ENCODE peak calls at places on chromosomes 1 and 21, in seven cellular contexts. G, R, O, X, W, J and L are unnamed samples.

GRCh38 chr1:81032374-81032773 is 768.4 kb upstream of the ADGRL2 start:
- DNase-seq in W (no peak), X (no peak), O (no peak), R (no peak), G (no peak), J (no peak), L (no peak)

GRCh38 chr1:20552728-20553571 is 577 bp downstream of the FAM43B start:
- DNase-seq in J (peak), O (peak), R (no peak), G (no peak), W (no peak), X (peak), L (no peak)

GRCh38 chr1:86581250-86581649 is 34.4 kb downstream of the CLCA4 start:
- DNase-seq in X (no peak), W (no peak), R (no peak), O (no peak), G (no peak), J (no peak), L (no peak)

GRCh38 chr1:29415156-29415830 is 179.0 kb downstream of the PTPRU start:
- DNase-seq in X (peak), R (no peak), G (no peak), W (no peak), J (peak), O (no peak), L (no peak)

GRCh38 chr1:209364716-209365115 is 218.8 kb upstream of the CAMK1G start:
- DNase-seq in J (no peak), O (no peak), G (no peak), R (no peak), X (peak), W (no peak), L (no peak)

GRCh38 chr1:224852901-224853568 is 76.4 kb upstream of the DNAH14 start:
- DNase-seq in X (peak), R (no peak), O (peak), G (no peak), J (peak), W (no peak), L (peak)

GRCh38 chr1:47333922-47334764 is 553 bp downstream of the CMPK1 start:
- DNase-seq in W (peak), O (peak), X (peak), J (peak), G (peak), R (peak), L (peak)

GRCh38 chr1:156422602-156423091 is 53.6 kb downstream of the RHBG start:
- DNase-seq in X (no peak), G (no peak), R (no peak), W (peak), O (no peak), J (no peak), L (no peak)

GRCh38 chr21:38503588-38503987 is 5.3 kb upstream of the ERG start:
- DNase-seq in X (no peak), W (no peak), O (no peak), G (no peak), J (no peak), R (no peak), L (no peak)

GRCh38 chr1:203520315-203520714 is 26.4 kb downstream of the OPTC start:
- DNase-seq in W (no peak), X (no peak), G (no peak), R (no peak), O (no peak), J (no peak), L (no peak)

GRCh38 chr1:30412241-30413110 is 310.9 kb downstream of the MATN1 start:
- DNase-seq in W (no peak), O (peak), R (no peak), J (no peak), X (peak), G (no peak), L (no peak)

GRCh38 chr1:33140153-33141149 is 41.4 kb downstream of the TRIM62 start:
- DNase-seq in O (no peak), R (no peak), J (no peak), W (no peak), X (no peak), G (no peak), L (no peak)

GRCh38 chr1:200368556-200368955 is 41.3 kb downstream of the ZNF281 start:
- DNase-seq in O (no peak), R (no peak), W (no peak), G (no peak), X (no peak), J (no peak), L (no peak)

GRCh38 chr1:2950926-2951305 is 70.4 kb upstream of the ACTRT2 start:
- DNase-seq in J (no peak), G (no peak), R (no peak), W (no peak), O (no peak), X (no peak), L (no peak)

GRCh38 chr1:184069675-184070074 is 18.1 kb downstream of the TSEN15 start:
- DNase-seq in O (no peak), R (no peak), X (no peak), G (no peak), J (no peak), W (no peak), L (no peak)

GRCh38 chr1:109877320-109877771 is 33.3 kb upstream of the CSF1 start:
- DNase-seq in G (no peak), X (peak), O (no peak), J (no peak), W (peak), R (no peak), L (no peak)

GRCh38 chr1:116224111-116224510 is 112.9 kb downstream of the MAB21L3 start:
- DNase-seq in G (no peak), O (no peak), W (no peak), R (no peak), X (no peak), J (no peak), L (peak)

GRCh38 chr1:109485001-109485400 is 1.3 kb downstream of the ATXN7L2 start:
- DNase-seq in O (no peak), R (no peak), J (no peak), W (no peak), G (no peak), X (no peak), L (no peak)

GRCh38 chr1:26094677-26095383 is 16.8 kb upstream of the PDIK1L start:
- DNase-seq in R (no peak), W (no peak), O (no peak), J (no peak), G (no peak), X (no peak), L (no peak)

GRCh38 chr1:189782280-189782679 is 695.4 kb downstream of the BRINP3 start:
- DNase-seq in G (no peak), W (no peak), X (no peak), J (no peak), R (no peak), O (no peak), L (peak)

GRCh38 chr1:10561497-10561896 is 86.7 kb downstream of the PEX14 start:
- DNase-seq in R (no peak), G (no peak), X (no peak), W (no peak), J (peak), O (no peak), L (no peak)

GRCh38 chr1:44553127-44553758 is 121.0 kb downstream of the TMEM53 start:
- DNase-seq in O (no peak), G (no peak), X (no peak), J (no peak), W (no peak), R (no peak), L (no peak)

GRCh38 chr1:9242338-9242969 is 7.9 kb downstream of the H6PD start:
- DNase-seq in G (no peak), X (no peak), J (no peak), O (no peak), W (peak), R (no peak), L (no peak)

GRCh38 chr1:176705585-176705984 is 242.6 kb downstream of the PAPPA2 start:
- DNase-seq in O (no peak), W (no peak), R (no peak), G (no peak), X (no peak), J (no peak), L (no peak)

GRCh38 chr1:195738971-195739650 is 869.1 kb downstream of the KCNT2 start:
- DNase-seq in R (no peak), O (no peak), W (no peak), J (no peak), X (no peak), G (no peak), L (no peak)

GRCh38 chr1:59298710-59299346 is 1.9 kb downstream of the FGGY start:
- DNase-seq in O (no peak), J (no peak), G (no peak), R (no peak), X (peak), W (no peak), L (no peak)

GRCh38 chr1:118185083-118185899 is at the start of gene SPAG17:
- DNase-seq in W (peak), G (no peak), R (no peak), O (peak), J (peak), X (no peak), L (peak)

GRCh38 chr1:201508809-201509208 is 1.9 kb upstream of the CSRP1 start:
- DNase-seq in R (no peak), G (no peak), X (no peak), W (no peak), J (no peak), O (no peak), L (no peak)

GRCh38 chr1:175373786-175374623 is 181.4 kb upstream of the KIAA0040 start:
- DNase-seq in W (no peak), R (peak), X (peak), G (no peak), O (peak), J (no peak), L (peak)

GRCh38 chr1:235932090-235932510 is 65.4 kb upstream of the LYST start:
- DNase-seq in X (no peak), O (no peak), W (no peak), G (no peak), J (no peak), R (peak), L (no peak)

GRCh38 chr21:44496196-44496899 is 41.0 kb downstream of the LRRC3 start:
- DNase-seq in O (no peak), J (no peak), X (no peak), G (no peak), R (no peak), W (no peak), L (peak)